ENCODE peak calls at places on chromosomes 13 and 19, in ten cellular contexts. C is cardiac muscle cell; B is AG04450; I is endothelial cell; W is CD8-positive, alpha-beta T cell; Y is SK-N-SH; V is GM06990; T is AG09309; A is RWPE2; Z is bronchial epithelial cell. O is an unnamed sample.

GRCh38 chr13:44429311-44429710 is 55.7 kb downstream of the SERP2 start:
- DNase-seq in I (no peak), A (no peak), C (no peak), W (no peak), T (no peak), V (no peak), B (no peak), Y (no peak), Z (no peak), O (no peak)

GRCh38 chr13:85247780-85248179 is 551.4 kb downstream of the SLITRK6 start:
- DNase-seq in V (no peak), Y (no peak), B (no peak), Z (no peak), A (no peak), C (no peak), I (no peak), W (no peak), T (no peak), O (no peak)

GRCh38 chr19:33290956-33291622 is 11.2 kb downstream of the CEBPA start:
- DNase-seq in B (no peak), T (no peak), Y (no peak), A (peak), Z (peak), C (no peak), I (no peak), W (no peak), V (no peak), O (no peak)

GRCh38 chr19:20482721-20483120 is 82.9 kb downstream of the ZNF737 start:
- DNase-seq in A (no peak), B (no peak), C (no peak), Z (no peak), W (peak), I (no peak), T (no peak), Y (no peak), V (no peak), O (no peak)

GRCh38 chr13:113666951-113667701 is at the start of gene GRK1:
- DNase-seq in C (no peak), I (no peak), V (no peak), Z (no peak), W (no peak), Y (no peak), B (no peak), A (peak), T (no peak), O (no peak)

GRCh38 chr19:3041302-3041701 is 12.2 kb upstream of the TLE2 start:
- DNase-seq in C (no peak), A (no peak), Z (no peak), Y (no peak), I (no peak), T (no peak), B (no peak), V (no peak), W (no peak), O (no peak)

GRCh38 chr13:76725211-76725610 is 161.0 kb downstream of the KCTD12 start:
- DNase-seq in T (no peak), Y (no peak), V (no peak), A (no peak), B (no peak), I (no peak), Z (no peak), W (no peak), C (no peak), O (no peak)

GRCh38 chr19:30556230-30556711 is 184.1 kb downstream of the ZNF536 start:
- DNase-seq in V (no peak), Z (no peak), B (no peak), Y (no peak), I (no peak), C (no peak), W (no peak), A (no peak), T (no peak), O (no peak)

GRCh38 chr13:95643814-95644598 is 500 bp downstream of the DZIP1 start:
- DNase-seq in W (no peak), T (no peak), Z (no peak), V (peak), Y (peak), B (no peak), I (peak), A (peak), C (peak), O (no peak)

GRCh38 chr13:26616126-26616525 is 58.6 kb downstream of the WASF3 start:
- DNase-seq in B (no peak), Y (no peak), I (no peak), V (no peak), T (peak), A (no peak), W (no peak), C (no peak), Z (peak), O (no peak)

GRCh38 chr19:15288146-15288963 is 44.0 kb downstream of the BRD4 start:
- DNase-seq in T (no peak), B (no peak), C (no peak), A (no peak), Z (no peak), I (no peak), Y (peak), W (no peak), V (peak), O (no peak)

GRCh38 chr13:75670496-75670895 is 34.4 kb downstream of the LMO7 start:
- DNase-seq in V (no peak), Z (peak), T (no peak), A (no peak), B (no peak), C (no peak), W (no peak), I (no peak), Y (no peak), O (no peak)

GRCh38 chr19:32097620-32098019 is 247.8 kb upstream of the ZNF507 start:
- DNase-seq in V (no peak), W (no peak), Y (no peak), T (no peak), I (no peak), C (no peak), A (no peak), B (no peak), Z (no peak), O (no peak)

GRCh38 chr19:48945415-48945814 is 9.3 kb upstream of the BAX start:
- DNase-seq in B (no peak), A (no peak), Z (no peak), W (no peak), I (no peak), C (no peak), T (no peak), V (no peak), Y (no peak), O (no peak)

GRCh38 chr13:52809310-52809769 is 39.1 kb downstream of the PCDH8 start:
- DNase-seq in V (peak), W (no peak), Y (peak), T (peak), C (peak), I (peak), Z (peak), A (no peak), B (no peak), O (no peak)

GRCh38 chr19:51546650-51547396 is 15.4 kb upstream of the SIGLEC6 start:
- DNase-seq in C (no peak), W (no peak), T (peak), V (no peak), B (no peak), Y (no peak), A (no peak), I (peak), Z (no peak), O (no peak)

GRCh38 chr13:60562081-60562764 is 165.2 kb downstream of the TDRD3 start:
- DNase-seq in I (no peak), B (no peak), C (no peak), Z (peak), A (no peak), T (no peak), Y (no peak), W (no peak), V (no peak), O (no peak)

GRCh38 chr19:11018179-11018578 is 57.3 kb downstream of the SMARCA4 start:
- DNase-seq in Y (no peak), W (no peak), T (no peak), V (no peak), A (no peak), B (no peak), Z (peak), C (no peak), I (no peak), O (no peak)

GRCh38 chr19:2046046-2046907 is 4.8 kb downstream of the MKNK2 start:
- DNase-seq in W (no peak), Z (no peak), A (peak), B (no peak), C (no peak), I (no peak), V (no peak), Y (no peak), T (no peak), O (no peak)

GRCh38 chr19:2180881-2181617 is 17.3 kb downstream of the DOT1L start:
- DNase-seq in B (no peak), Z (no peak), Y (no peak), W (no peak), C (no peak), A (no peak), V (peak), T (no peak), I (no peak), O (no peak)

GRCh38 chr19:49758292-49758691 is 4.8 kb downstream of the TSKS start:
- DNase-seq in W (no peak), Y (no peak), B (peak), T (no peak), A (no peak), C (no peak), V (no peak), I (no peak), Z (peak), O (no peak)

GRCh38 chr19:2327773-2328400 is 499 bp downstream of the LSM7 start:
- DNase-seq in A (no peak), T (peak), Z (peak), V (peak), I (no peak), C (no peak), W (peak), Y (peak), B (peak), O (no peak)

GRCh38 chr13:52846567-52847321 is 1.7 kb downstream of the PCDH8 start:
- DNase-seq in Z (no peak), B (no peak), A (no peak), V (no peak), I (peak), T (no peak), Y (peak), C (peak), W (no peak), O (no peak)

DNA sequence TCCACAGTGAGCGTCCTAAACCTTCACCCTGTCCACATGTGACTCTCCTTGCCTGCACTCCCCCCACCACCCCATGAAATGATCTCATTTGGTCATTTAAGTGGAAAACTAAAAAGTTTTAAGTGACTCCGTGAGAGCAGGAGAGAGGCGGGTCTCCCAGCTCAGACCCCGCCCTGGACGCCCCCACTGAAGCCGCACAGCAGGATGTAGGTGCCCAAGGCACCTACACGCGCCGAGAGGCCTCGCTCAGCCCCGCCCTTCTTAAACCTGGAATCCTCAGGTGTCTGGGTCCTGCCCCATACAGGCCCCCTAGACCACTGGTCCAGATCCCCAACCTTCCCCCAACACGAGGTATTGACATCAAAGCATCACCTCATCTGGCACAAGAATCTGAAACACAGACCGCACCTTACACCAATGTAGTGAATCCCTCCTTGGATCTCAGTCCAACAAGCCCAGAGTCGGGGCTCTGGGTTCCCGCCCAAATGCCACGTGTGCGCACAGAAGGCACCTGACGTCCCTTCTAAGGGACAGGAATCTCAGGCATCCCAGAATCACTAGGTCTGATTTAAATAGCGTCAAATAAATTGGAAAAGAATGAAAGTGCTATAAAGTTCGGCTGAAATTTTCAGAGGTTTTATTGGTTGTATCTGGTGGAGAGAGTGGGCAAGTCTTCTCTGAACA is 3.5 kb downstream of the IGFL1 start:
- DNase-seq in Y (no peak), A (no peak), I (no peak), T (no peak), V (no peak), Z (no peak), C (no peak), W (no peak), B (no peak), O (no peak)
- TF ChIP-seq CTCF in Y (no peak), A (no peak), I (no peak), T (no peak), V (no peak), Z (no peak), C (no peak), W (no peak), B (no peak), O (no peak)

GRCh38 chr19:6753178-6754031 is 13.8 kb downstream of the SH2D3A start:
- DNase-seq in Y (peak), B (no peak), I (peak), C (peak), Z (peak), A (no peak), T (no peak), V (peak), W (peak), O (peak)
- TF ChIP-seq CTCF in Y (peak), B (no peak), I (no peak), C (peak), Z (peak), A (no peak), T (peak), V (peak), W (peak), O (no peak)

DNA sequence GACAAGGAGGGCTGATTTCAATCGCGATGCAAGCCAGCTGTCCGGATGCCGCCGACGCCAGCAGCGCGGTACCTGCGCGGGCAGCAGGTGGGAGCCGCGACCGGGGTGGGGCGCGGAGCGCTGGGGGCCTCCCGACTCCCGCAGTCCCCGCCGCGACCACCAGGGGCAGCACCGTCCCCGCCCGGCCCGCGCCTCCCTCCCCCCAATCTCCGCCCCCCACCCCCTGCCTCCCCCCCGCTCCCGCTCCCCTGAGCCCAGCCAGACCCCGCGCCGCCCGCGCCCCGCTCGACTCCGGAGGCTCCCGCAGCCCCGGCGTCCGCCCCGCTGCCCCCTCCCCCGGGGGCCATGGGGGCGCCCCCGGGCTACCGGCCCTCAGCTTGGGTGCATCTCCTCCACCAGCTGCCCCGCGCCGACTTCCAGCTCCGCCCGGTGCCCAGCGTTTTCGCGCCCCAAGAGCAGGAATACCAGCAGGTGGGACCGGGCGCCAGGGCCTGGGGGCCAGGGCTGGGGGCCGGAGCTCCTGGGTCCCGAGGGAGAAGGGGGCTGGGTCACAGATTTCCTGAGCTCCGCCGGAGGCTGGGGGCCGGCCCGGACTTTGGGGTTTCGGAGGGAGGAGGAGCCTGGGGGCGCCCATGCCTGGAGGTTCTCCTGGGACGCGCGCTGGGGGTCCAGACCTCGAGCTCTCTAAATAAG is at the start of gene TTYH1:
- DNase-seq in Y (peak), Z (no peak), B (no peak), W (peak), A (no peak), T (no peak), V (no peak), C (no peak), I (peak), O (no peak)
- TF ChIP-seq CTCF in Y (peak), Z (no peak), B (no peak), W (peak), A (peak), T (no peak), V (no peak), C (peak), I (peak), O (no peak)

DNA sequence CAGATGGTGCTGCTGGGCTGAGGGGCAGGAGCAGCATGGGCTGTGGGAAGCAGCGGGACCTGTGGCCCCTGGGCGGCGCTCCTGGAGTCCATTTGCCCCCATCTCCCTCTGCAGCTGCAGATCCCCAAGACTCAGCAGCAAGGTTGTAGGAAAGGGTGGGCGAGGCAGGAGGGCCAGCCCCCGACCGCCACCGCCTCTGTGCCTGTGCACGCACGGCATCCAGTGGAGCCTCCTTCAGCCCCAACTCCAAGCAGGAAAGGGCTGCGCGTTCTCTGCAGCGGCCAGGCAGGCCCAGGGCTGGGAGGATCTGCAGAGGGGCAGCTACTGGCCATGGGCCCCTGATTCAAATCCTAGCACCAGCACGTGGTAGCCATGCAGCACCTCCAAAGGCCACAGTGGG is 20.8 kb downstream of the DPF1 start:
- DNase-seq in I (no peak), B (no peak), A (no peak), V (no peak), Y (no peak), Z (no peak), W (no peak), T (no peak), C (no peak), O (no peak)
- TF ChIP-seq CTCF in I (no peak), B (no peak), A (no peak), V (no peak), Y (no peak), Z (no peak), W (no peak), T (no peak), C (no peak), O (no peak)

GRCh38 chr13:102800145-102801041 is 1.5 kb downstream of the BIVM start:
- DNase-seq in A (peak), T (peak), C (peak), Y (peak), W (peak), I (peak), B (peak), V (peak), Z (peak), O (peak)
- TF ChIP-seq CTCF in A (peak), T (peak), C (peak), Y (peak), W (peak), I (peak), B (peak), V (peak), Z (peak), O (no peak)

GRCh38 chr13:21034602-21035190 is 26.7 kb downstream of the LATS2 start:
- DNase-seq in V (no peak), I (peak), W (no peak), Y (no peak), B (no peak), Z (no peak), C (peak), A (no peak), T (no peak), O (no peak)
- TF ChIP-seq CTCF in V (peak), I (no peak), W (no peak), Y (peak), B (no peak), Z (no peak), C (peak), A (no peak), T (peak), O (no peak)

GRCh38 chr19:56838930-56839664 is 1.4 kb downstream of the PEG3 start:
- DNase-seq in V (no peak), W (peak), I (no peak), C (no peak), Z (peak), T (no peak), A (peak), Y (peak), B (no peak), O (peak)

GRCh38 chr19:56837492-56837891 is 3.0 kb downstream of the PEG3 start:
- DNase-seq in Z (no peak), W (no peak), A (no peak), B (no peak), V (no peak), T (no peak), I (no peak), Y (peak), C (no peak), O (peak)

GRCh38 chr19:56838680-56838929 is 1.9 kb downstream of the PEG3 start:
- DNase-seq in T (no peak), I (no peak), Y (no peak), Z (no peak), W (no peak), C (no peak), B (no peak), V (no peak), A (no peak), O (peak)

GRCh38 chr19:56837004-56837403 is 3.5 kb downstream of the PEG3 start:
- DNase-seq in Z (no peak), A (no peak), I (no peak), W (no peak), C (no peak), T (no peak), Y (peak), B (no peak), V (no peak), O (no peak)

DNA sequence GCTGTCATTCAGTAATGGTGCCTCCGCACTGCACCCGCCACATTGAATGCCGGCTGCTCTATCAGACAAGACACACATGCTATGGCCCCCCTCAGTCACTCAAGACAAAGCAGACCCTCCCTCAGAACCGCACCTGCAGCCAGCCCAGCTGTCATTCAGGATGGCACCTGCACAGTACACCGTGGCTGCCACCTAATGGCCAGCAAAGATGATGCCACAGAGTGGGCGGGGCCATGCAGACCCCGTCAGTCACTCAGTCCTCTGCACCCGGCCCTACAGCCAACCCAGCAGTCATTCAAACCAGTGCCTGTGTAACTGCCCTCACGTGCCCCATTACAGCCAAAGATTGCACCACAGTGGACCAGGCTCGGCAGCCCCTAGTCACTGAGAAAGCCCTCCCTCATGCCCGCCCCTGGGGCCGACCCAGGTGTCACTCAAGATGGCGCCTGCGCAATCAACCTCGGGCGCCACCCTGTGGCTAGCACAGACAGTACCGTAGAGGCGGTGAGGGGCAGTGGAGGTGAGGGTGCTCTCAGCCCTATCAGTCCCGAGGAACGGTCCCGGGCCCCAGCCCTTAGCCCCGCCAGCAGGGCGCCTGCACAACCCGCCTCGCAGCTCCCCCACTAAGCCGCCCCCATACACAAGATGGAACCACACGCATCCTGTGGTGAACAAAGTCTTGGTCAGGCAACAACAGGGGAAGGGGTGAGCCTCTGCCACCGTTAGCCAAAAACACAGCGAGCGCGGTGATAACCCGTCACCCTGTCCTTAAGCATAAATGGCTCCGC is 2.4 kb downstream of the PEG3 start:
- DNase-seq in Y (peak), W (no peak), Z (no peak), T (no peak), B (no peak), C (no peak), V (no peak), A (no peak), I (no peak), O (peak)
- TF ChIP-seq CTCF in Y (peak), W (no peak), Z (no peak), T (no peak), B (no peak), C (peak), V (no peak), A (no peak), I (no peak), O (no peak)

O was measured in omental fat pad.